ENCODE peak calls at places on chromosomes 12 and 14, in four cellular contexts. G is HepG2, J is GM12878, P is WTC11. M is an unnamed sample.

GRCh38 chr12:1758887-1759286 is 61.5 kb upstream of the LRTM2 start:
- DNase-seq in P (no peak), J (no peak), G (peak), M (no peak)

GRCh38 chr12:51419473-51420228 is 5.0 kb upstream of the SLC4A8 start:
- DNase-seq in J (no peak), P (no peak), G (no peak), M (no peak)

GRCh38 chr14:88078525-88078924 is 73.6 kb downstream of the GPR65 start:
- DNase-seq in P (no peak), J (no peak), G (no peak), M (no peak)

GRCh38 chr12:25583545-25583944 is 30.5 kb upstream of the LMNTD1 start:
- DNase-seq in J (no peak), P (peak), G (no peak), M (peak)

GRCh38 chr12:41537522-41537921 is 349.4 kb downstream of the PDZRN4 start:
- DNase-seq in P (no peak), J (no peak), G (no peak), M (no peak)

GRCh38 chr12:27064397-27065342 is 17.7 kb downstream of the C12orf71 start:
- DNase-seq in P (no peak), J (peak), G (no peak), M (no peak)

GRCh38 chr12:78194448-78194847 is 363.8 kb downstream of the NAV3 start:
- DNase-seq in G (no peak), P (no peak), J (no peak), M (no peak)

GRCh38 chr14:52683985-52684520 is 11.3 kb downstream of the ERO1A start:
- DNase-seq in J (no peak), P (no peak), G (no peak), M (no peak)

GRCh38 chr14:29242755-29243340 is 476.3 kb downstream of the FOXG1 start:
- DNase-seq in J (no peak), P (no peak), G (no peak), M (no peak)

GRCh38 chr14:99183311-99183710 is 88.7 kb downstream of the BCL11B start:
- DNase-seq in G (no peak), P (no peak), J (no peak), M (no peak)

GRCh38 chr14:74221741-74222140 is 17.5 kb upstream of the VSX2 start:
- DNase-seq in P (no peak), J (no peak), G (no peak), M (no peak)

GRCh38 chr14:80678436-80678835 is 263.1 kb downstream of the CEP128 start:
- DNase-seq in G (no peak), J (no peak), P (no peak), M (no peak)

GRCh38 chr12:76621582-76622024 is 62.0 kb upstream of the OSBPL8 start:
- DNase-seq in J (peak), G (peak), P (peak), M (peak)

GRCh38 chr14:52091913-52092312 is 23.1 kb upstream of the NID2 start:
- DNase-seq in J (no peak), P (no peak), G (no peak), M (no peak)

GRCh38 chr12:31278445-31279242 is 47.3 kb downstream of the SINHCAF start:
- DNase-seq in J (no peak), G (peak), P (no peak), M (no peak)

GRCh38 chr14:74863274-74863673 is 12.7 kb downstream of the PROX2 start:
- DNase-seq in G (no peak), J (no peak), P (no peak), M (no peak)

GRCh38 chr12:56695327-56696101 is 7.4 kb upstream of the PTGES3 start:
- DNase-seq in J (no peak), P (no peak), G (no peak), M (no peak)

GRCh38 chr14:45716506-45716905 is 463.5 kb upstream of the MIS18BP1 start:
- DNase-seq in J (no peak), G (peak), P (no peak), M (no peak)

GRCh38 chr14:83300454-83301064 is 1766.9 kb upstream of the SEL1L start:
- DNase-seq in P (no peak), J (no peak), G (peak), M (no peak)

GRCh38 chr12:39145175-39145999 is 240.0 kb upstream of the CPNE8 start:
- DNase-seq in G (no peak), J (no peak), P (peak), M (no peak)

GRCh38 chr12:59904874-59905521 is 309.2 kb downstream of the SLC16A7 start:
- DNase-seq in P (no peak), J (no peak), G (no peak), M (no peak)

GRCh38 chr12:9364224-9365176 is 156.3 kb upstream of the PZP start:
- DNase-seq in P (peak), G (peak), J (peak), M (no peak)

GRCh38 chr12:109863961-109864712 is 16.2 kb downstream of the GLTP start:
- DNase-seq in G (peak), P (no peak), J (no peak), M (no peak)

GRCh38 chr12:108704527-108704926 is 26.8 kb downstream of the CORO1C start:
- DNase-seq in J (no peak), P (no peak), G (no peak), M (no peak)

GRCh38 chr12:22459872-22460490 is 84.4 kb downstream of the C2CD5 start:
- DNase-seq in J (no peak), P (no peak), G (peak), M (peak)

GRCh38 chr14:56799327-56799645 is 11.0 kb downstream of the OTX2 start:
- DNase-seq in P (no peak), G (no peak), J (no peak), M (no peak)

GRCh38 chr12:27460471-27460978 is 14.0 kb downstream of the SMCO2 start:
- DNase-seq in J (peak), G (no peak), P (no peak), M (no peak)

GRCh38 chr12:15662983-15663659 is 126.1 kb downstream of the EPS8 start:
- DNase-seq in P (no peak), J (no peak), G (no peak), M (no peak)

GRCh38 chr12:59040043-59040442 is 119.7 kb upstream of the LRIG3 start:
- DNase-seq in G (no peak), J (no peak), P (no peak), M (no peak)

GRCh38 chr14:73463411-73463810 is 5.1 kb upstream of the NUMB start:
- DNase-seq in P (no peak), J (no peak), G (peak), M (no peak)

GRCh38 chr12:43805857-43806736 is at the start of gene TWF1:
- DNase-seq in J (no peak), G (peak), P (peak), M (peak)

GRCh38 chr12:54360717-54361456 is 3.4 kb downstream of the GPR84 start:
- DNase-seq in G (peak), J (no peak), P (peak), M (peak)

GRCh38 chr12:34400986-34401658 is 378.8 kb downstream of the ALG10 start:
- DNase-seq in P (peak), G (no peak), J (no peak), M (peak)

GRCh38 chr12:84599539-84599938 is 313.1 kb downstream of the SLC6A15 start:
- DNase-seq in G (no peak), P (no peak), J (no peak), M (no peak)

GRCh38 chr12:127270193-127270592 is 996.8 kb upstream of the TMEM132C start:
- DNase-seq in J (no peak), P (no peak), G (no peak), M (no peak)

GRCh38 chr12:12648284-12648683 is 36.6 kb downstream of the CREBL2 start:
- DNase-seq in P (no peak), J (no peak), G (no peak), M (no peak)

GRCh38 chr12:110266381-110266909 is 14.6 kb upstream of the ATP2A2 start:
- DNase-seq in P (no peak), G (no peak), J (no peak), M (no peak)

GRCh38 chr14:68734231-68734732 is 58.6 kb downstream of the ZFP36L1 start:
- DNase-seq in G (no peak), J (peak), P (no peak), M (no peak)

GRCh38 chr14:101557811-101558738 is 3.2 kb upstream of the DIO3 start:
- DNase-seq in G (peak), J (no peak), P (peak), M (no peak)
- TF ChIP-seq NR2C2 in G (no peak), J (no peak), P (no peak), M (no peak)

DNA sequence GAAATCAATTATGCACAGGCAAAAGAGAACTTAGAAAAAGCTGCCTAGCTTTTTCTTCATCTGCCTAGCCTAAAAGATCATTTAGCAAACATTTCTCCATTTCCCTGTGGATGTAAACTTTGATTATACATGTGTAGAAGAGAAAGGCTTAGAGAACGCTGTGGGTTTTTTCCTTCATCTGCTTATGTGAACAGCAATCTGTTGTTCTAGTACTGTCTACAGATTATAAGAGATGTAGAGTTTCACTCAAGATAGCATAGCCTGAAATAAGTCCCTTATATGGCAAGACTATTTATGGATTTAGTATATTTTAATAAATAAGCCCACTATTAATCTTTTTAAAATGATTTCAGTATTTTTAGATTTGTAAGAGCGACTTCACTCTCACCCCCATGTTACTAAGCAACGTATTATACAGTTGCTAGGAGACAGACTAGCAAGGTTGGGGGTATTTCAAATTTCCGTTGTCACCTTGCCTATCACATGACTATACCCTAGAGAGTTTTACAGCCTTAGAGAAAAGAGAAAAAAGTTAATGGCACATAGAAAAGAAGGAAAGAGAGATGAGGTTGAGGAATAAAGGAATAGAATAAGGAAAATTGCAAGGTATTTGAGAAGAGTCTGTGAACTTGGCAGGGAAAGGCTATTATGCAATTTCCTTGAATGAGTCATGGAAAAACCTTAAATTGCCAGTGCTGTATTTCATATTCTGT is 12.2 kb upstream of the TUBA1A start:
- DNase-seq in P (no peak), G (no peak), J (peak), M (peak)
- TF ChIP-seq CREM in P (no peak), G (no peak), J (no peak), M (no peak)

GRCh38 chr12:67085699-67086098 is 183.5 kb upstream of the CAND1 start:
- DNase-seq in P (no peak), G (no peak), J (no peak), M (no peak)

GRCh38 chr12:67091204-67091603 is 178.0 kb upstream of the CAND1 start:
- DNase-seq in P (no peak), G (no peak), J (no peak), M (no peak)

GRCh38 chr12:67088401-67089118 is 180.6 kb upstream of the CAND1 start:
- DNase-seq in G (peak), J (no peak), P (no peak), M (no peak)

GRCh38 chr12:67082221-67082620 is 186.9 kb upstream of the CAND1 start:
- DNase-seq in J (no peak), G (no peak), P (no peak), M (no peak)

GRCh38 chr12:67086116-67086515 is 183.0 kb upstream of the CAND1 start:
- DNase-seq in J (no peak), P (no peak), G (no peak), M (no peak)
- TF ChIP-seq NR2C2 in J (no peak), P (no peak), G (no peak), M (no peak)

GRCh38 chr14:24114536-24115450 is at the start of the genes DCAF11 and NRL:
- DNase-seq in J (peak), G (peak), P (peak), M (peak)

GRCh38 chr14:24115451-24116110 is 832 bp upstream of the NRL start:
- DNase-seq in G (no peak), J (no peak), P (no peak), M (no peak)

GRCh38 chr14:24113801-24114535 is 609 bp upstream of the DCAF11 start:
- DNase-seq in G (peak), P (peak), J (peak), M (peak)

GRCh38 chr14:24117179-24117578 is 2.4 kb upstream of the NRL start:
- DNase-seq in P (no peak), J (no peak), G (no peak), M (no peak)

DNA sequence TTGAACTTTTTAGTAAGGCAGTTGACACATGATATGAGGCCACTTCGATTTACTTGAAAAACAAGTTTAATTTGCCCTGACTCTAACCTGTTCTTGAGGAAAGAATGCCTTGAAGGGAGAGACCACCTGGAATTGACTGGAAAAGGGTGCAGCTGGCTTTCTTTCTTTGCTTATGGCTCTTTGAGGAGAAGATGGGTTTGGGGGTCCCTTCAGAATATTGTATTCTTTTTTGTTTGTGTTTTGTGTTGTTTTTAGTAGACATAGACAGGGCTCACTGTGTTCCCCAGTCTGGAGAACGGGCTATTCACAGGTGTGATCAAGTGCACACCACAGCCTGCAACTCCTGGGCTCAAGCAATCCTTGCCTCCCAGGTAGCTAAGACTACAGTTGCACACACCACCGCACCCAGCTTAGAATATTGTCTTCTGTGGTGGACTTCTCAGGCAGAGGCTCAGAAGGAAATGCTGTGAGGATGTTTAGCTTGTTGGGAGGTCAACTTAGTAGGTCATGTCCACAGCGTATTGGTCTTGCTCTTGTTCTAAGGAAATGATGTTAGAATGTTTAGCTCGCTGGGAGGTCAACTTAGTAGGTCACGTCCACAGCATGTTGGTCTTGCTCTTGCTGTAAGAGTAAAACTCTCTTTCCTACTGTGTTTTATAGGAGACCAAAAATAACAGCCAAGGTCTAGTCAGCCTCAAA is 1.5 kb upstream of the NRL start:
- DNase-seq in P (no peak), J (no peak), G (no peak), M (no peak)
- TF ChIP-seq CREM in P (no peak), J (no peak), G (no peak), M (no peak)

GRCh38 chr12:104490221-104490620 is 33.5 kb downstream of the CHST11 start:
- DNase-seq in J (no peak), G (no peak), P (no peak), M (no peak)
- TF ChIP-seq NR2C2 in J (no peak), G (no peak), P (no peak), M (no peak)

GRCh38 chr12:45703942-45704341 is 25.6 kb upstream of the ARID2 start:
- DNase-seq in J (no peak), G (no peak), P (no peak), M (no peak)
- TF ChIP-seq CREM in J (no peak), G (no peak), P (no peak), M (no peak)